ENCODE peak calls at places on chromosomes 13 and 19, in eight cellular contexts. G, R, C, J, B, Y, F and N are unnamed samples.

GRCh38 chr19:8387688-8388611 is 2.2 kb upstream of the RAB11B start:
- DNase-seq in G (peak; percentile 29), R (no peak), C (no peak), J (no peak), B (no peak), Y (no peak), F (no peak), N (no peak)

GRCh38 chr19:39320948-39321831 is 527 bp upstream of the LRFN1 start:
- DNase-seq in G (no peak), R (no peak), C (no peak), J (no peak), B (no peak), Y (no peak), F (no peak), N (no peak)

GRCh38 chr19:708154-709141 is at the start of gene PALM:
- DNase-seq in G (no peak), R (no peak), C (no peak), J (no peak), B (no peak), Y (no peak), F (peak; percentile 17), N (no peak)

GRCh38 chr13:89541091-89542030 is 1806.1 kb upstream of the MIR17HG start:
- DNase-seq in G (no peak), R (no peak), C (no peak), J (no peak), B (no peak), Y (no peak), F (no peak), N (no peak)

GRCh38 chr13:114076329-114076761 is 56.1 kb downstream of the RASA3 start:
- DNase-seq in G (peak; percentile 38), R (no peak), C (no peak), J (no peak), B (no peak), Y (no peak), F (no peak), N (no peak)

GRCh38 chr19:56170261-56170660 is 5.5 kb upstream of the GALP start:
- DNase-seq in G (peak; percentile 82), R (no peak), C (no peak), J (no peak), B (no peak), Y (no peak), F (no peak), N (no peak)

GRCh38 chr19:54364775-54365257 is at the start of gene LAIR1:
- DNase-seq in G (peak; percentile 74), R (no peak), C (no peak), J (peak; percentile 25), B (peak; percentile 68), Y (peak; percentile 33), F (peak; percentile 50), N (no peak)

GRCh38 chr19:39052243-39052746 is 19.9 kb upstream of the FBXO27 start:
- DNase-seq in G (peak; percentile 81), R (peak; percentile 82), C (peak; percentile 51), J (peak; percentile 50), B (peak; percentile 82), Y (peak; percentile 59), F (peak; percentile 63), N (no peak)

GRCh38 chr19:13843104-13843921 is 33.6 kb upstream of the NANOS3 start:
- DNase-seq in G (no peak), R (peak; percentile 88), C (no peak), J (no peak), B (peak; percentile 19), Y (no peak), F (no peak), N (no peak)

GRCh38 chr13:75251188-75251587 is 230.8 kb downstream of the TBC1D4 start:
- DNase-seq in G (no peak), R (no peak), C (no peak), J (no peak), B (no peak), Y (no peak), F (no peak), N (no peak)

GRCh38 chr13:108974686-108975085 is 345.3 kb downstream of the MYO16 start:
- DNase-seq in G (no peak), R (no peak), C (no peak), J (no peak), B (no peak), Y (no peak), F (no peak), N (no peak)

GRCh38 chr19:18437481-18438330 is at the start of gene ISYNA1:
- DNase-seq in G (peak; percentile 72), R (peak; percentile 87), C (peak; percentile 45), J (no peak), B (peak; percentile 62), Y (no peak), F (peak; percentile 54), N (no peak)

GRCh38 chr13:81540777-81541176 is 1199.9 kb upstream of the SPRY2 start:
- DNase-seq in G (no peak), R (no peak), C (no peak), J (no peak), B (no peak), Y (no peak), F (no peak), N (no peak)

GRCh38 chr19:3203754-3204645 is 18.3 kb downstream of the NCLN start:
- DNase-seq in G (no peak), R (no peak), C (no peak), J (no peak), B (no peak), Y (no peak), F (no peak), N (no peak)

GRCh38 chr13:46168341-46168740 is 13.6 kb downstream of the LCP1 start:
- DNase-seq in G (peak; percentile 65), R (no peak), C (peak; percentile 34), J (no peak), B (peak; percentile 68), Y (peak; percentile 43), F (peak; percentile 39), N (no peak)

GRCh38 chr13:59250276-59250990 is 913.3 kb downstream of the DIAPH3 start:
- DNase-seq in G (no peak), R (no peak), C (no peak), J (no peak), B (no peak), Y (no peak), F (no peak), N (no peak)

GRCh38 chr13:40503966-40504591 is 162.4 kb downstream of the FOXO1 start:
- DNase-seq in G (no peak), R (no peak), C (no peak), J (no peak), B (no peak), Y (no peak), F (no peak), N (no peak)

GRCh38 chr13:84574851-84575250 is 692.6 kb upstream of the SLITRK1 start:
- DNase-seq in G (no peak), R (no peak), C (no peak), J (no peak), B (no peak), Y (no peak), F (no peak), N (no peak)

GRCh38 chr13:25874907-25875306 is 176.9 kb downstream of the SHISA2 start:
- DNase-seq in G (no peak), R (no peak), C (no peak), J (peak; percentile 39), B (peak; percentile 66), Y (peak; percentile 30), F (peak; percentile 60), N (no peak)

GRCh38 chr19:46115396-46116109 is 8.9 kb downstream of the IGFL3 start:
- DNase-seq in G (no peak), R (no peak), C (no peak), J (no peak), B (peak; percentile 65), Y (peak; percentile 41), F (no peak), N (peak; percentile 42)

GRCh38 chr13:100644328-100644727 is 30.3 kb downstream of the TMTC4 start:
- DNase-seq in G (no peak), R (no peak), C (no peak), J (no peak), B (no peak), Y (no peak), F (no peak), N (no peak)

GRCh38 chr13:55602784-55603183 is 1537.9 kb upstream of the PRR20A start:
- DNase-seq in G (no peak), R (no peak), C (no peak), J (no peak), B (no peak), Y (no peak), F (no peak), N (no peak)

GRCh38 chr13:27367570-27367969 is 56.8 kb upstream of the GTF3A start:
- DNase-seq in G (no peak), R (no peak), C (no peak), J (no peak), B (no peak), Y (no peak), F (no peak), N (no peak)

GRCh38 chr13:31756346-31756745 is 17.0 kb downstream of the RXFP2 start:
- DNase-seq in G (no peak), R (no peak), C (no peak), J (no peak), B (no peak), Y (no peak), F (no peak), N (peak; percentile 82)

GRCh38 chr13:78768950-78769349 is 110.0 kb upstream of the OBI1 start:
- DNase-seq in G (no peak), R (no peak), C (no peak), J (no peak), B (no peak), Y (no peak), F (no peak), N (no peak)